ENCODE peak calls at places on chromosomes 3 and 15, in five cellular contexts. L is heart right ventricle, T is cardiac muscle cell, S is breast epithelium, E is tibial nerve. R is an unnamed sample.

GRCh38 chr3:196985298-196985697 is 16.7 kb upstream of the PIGZ start:
- DNase-seq in T (no peak), E (no peak), L (no peak), S (no peak), R (no peak)

GRCh38 chr15:96273317-96274086 is 57.0 kb upstream of the NR2F2 start:
- DNase-seq in L (no peak), T (peak; percentile 29), E (no peak), S (no peak), R (no peak)

GRCh38 chr3:27532931-27533607 is 48.9 kb upstream of the SLC4A7 start:
- DNase-seq in L (no peak), T (no peak), E (no peak), S (no peak), R (no peak)

GRCh38 chr3:102005551-102005950 is 156.2 kb downstream of the NFKBIZ start:
- DNase-seq in L (no peak), E (no peak), S (no peak), T (no peak), R (no peak)

GRCh38 chr15:39794970-39795369 is 12.3 kb upstream of the FSIP1 start:
- DNase-seq in S (no peak), L (no peak), E (no peak), T (no peak), R (no peak)

GRCh38 chr3:164332856-164333802 is 745.2 kb downstream of the SI start:
- DNase-seq in L (no peak), S (no peak), T (peak; percentile 54), E (no peak), R (no peak)

GRCh38 chr15:83845230-83845629 is 191.3 kb downstream of the ADAMTSL3 start:
- DNase-seq in T (no peak), S (no peak), L (no peak), E (peak; percentile 57), R (no peak)

GRCh38 chr3:50163572-50163971 is 8.4 kb downstream of the SEMA3F start:
- DNase-seq in S (no peak), E (no peak), T (no peak), L (no peak), R (no peak)

GRCh38 chr3:44883213-44883955 is 9.0 kb downstream of the TGM4 start:
- DNase-seq in S (no peak), L (no peak), E (no peak), T (no peak), R (peak; percentile 27)

GRCh38 chr3:157136647-157137387 is 23.1 kb downstream of the CCNL1 start:
- DNase-seq in L (no peak), T (no peak), S (no peak), E (no peak), R (no peak)
- TF ChIP-seq CTCF in L (no peak), T (no peak), S (no peak), E (no peak), R (no peak)

DNA sequence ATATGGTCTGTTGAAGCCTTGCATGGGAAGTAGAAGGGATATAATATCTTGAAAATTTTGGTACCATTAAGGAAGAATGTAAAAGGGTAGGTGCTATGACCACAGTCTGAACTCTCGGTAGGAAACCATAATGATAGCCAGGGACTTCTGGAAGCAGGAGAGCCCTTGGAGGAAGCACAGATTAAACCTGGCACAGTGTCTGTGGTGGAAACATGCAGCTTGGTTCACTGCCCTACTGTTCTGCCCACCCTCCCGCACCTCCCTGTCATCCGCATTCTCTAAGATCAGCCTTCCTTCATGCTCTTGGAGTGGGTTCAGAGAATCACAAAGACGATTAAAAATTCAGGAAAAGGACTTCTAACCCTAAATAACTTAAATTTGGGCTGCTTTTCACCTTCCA is 20.9 kb downstream of the VPS8 start:
- DNase-seq in S (no peak), L (no peak), T (no peak), E (no peak), R (no peak)
- TF ChIP-seq CTCF in S (no peak), L (no peak), T (no peak), E (no peak), R (no peak)

GRCh38 chr15:77907824-77908751 is 169.4 kb downstream of the TBC1D2B start:
- DNase-seq in E (no peak), T (peak; percentile 76), L (no peak), S (no peak), R (no peak)
- TF ChIP-seq CTCF in E (no peak), T (peak; percentile 67), L (no peak), S (no peak), R (peak; percentile 22)

DNA sequence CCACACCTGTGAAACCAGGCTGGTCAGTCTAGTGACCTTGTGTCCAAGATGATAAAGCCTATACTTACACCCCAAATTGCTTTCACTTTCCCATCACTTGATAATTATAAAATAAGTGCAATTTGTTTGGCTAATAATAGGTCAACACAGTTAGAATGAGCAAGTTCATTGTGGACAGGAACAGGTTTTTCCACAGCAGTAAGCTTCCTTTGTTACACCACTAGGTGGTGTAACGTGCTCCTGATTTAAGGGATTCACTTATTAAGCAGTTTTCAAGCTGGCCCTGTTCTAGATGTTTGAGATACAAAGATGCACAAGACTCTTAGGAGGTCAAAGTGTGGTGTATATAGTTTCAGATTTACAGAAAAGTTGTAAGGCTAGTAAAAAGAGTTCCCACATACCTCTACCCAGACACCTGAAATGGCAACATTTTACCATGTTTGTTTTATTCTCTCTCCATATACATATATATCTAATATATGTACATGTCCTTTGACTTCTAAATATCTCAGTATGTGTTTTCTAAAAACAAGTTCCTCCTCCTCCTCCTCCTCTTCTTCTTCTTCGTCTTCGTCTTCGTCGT is 6.8 kb upstream of the MFSD1 start:
- DNase-seq in S (no peak), E (no peak), L (no peak), T (no peak), R (no peak)
- TF ChIP-seq CTCF in S (peak; percentile 24), E (peak; percentile 37), L (peak; percentile 54), T (peak; percentile 60), R (peak; percentile 27)

GRCh38 chr15:44545934-44546802 is 9.2 kb downstream of the EIF3J start:
- DNase-seq in T (no peak), E (no peak), S (no peak), L (no peak), R (no peak)
- TF ChIP-seq CTCF in T (peak; percentile 39), E (peak; percentile 8), S (no peak), L (peak; percentile 38), R (no peak)

GRCh38 chr3:6392123-6392522 is 468.8 kb upstream of the GRM7 start:
- DNase-seq in T (peak; percentile 5), L (no peak), S (no peak), E (no peak), R (no peak)
- TF ChIP-seq CTCF in T (no peak), L (peak; percentile 20), S (no peak), E (no peak), R (no peak)

GRCh38 chr3:13776253-13777050 is 103.4 kb downstream of the WNT7A start:
- DNase-seq in T (no peak), E (no peak), S (no peak), L (no peak), R (peak; percentile 12)
- TF ChIP-seq CTCF in T (no peak), E (no peak), S (no peak), L (no peak), R (no peak)

GRCh38 chr3:79086514-79086913 is 681.3 kb downstream of the ROBO1 start:
- DNase-seq in E (peak; percentile 38), S (no peak), T (peak; percentile 74), L (no peak), R (no peak)

GRCh38 chr3:79085166-79085565 is 682.6 kb downstream of the ROBO1 start:
- DNase-seq in L (no peak), S (no peak), E (no peak), T (no peak), R (no peak)

DNA sequence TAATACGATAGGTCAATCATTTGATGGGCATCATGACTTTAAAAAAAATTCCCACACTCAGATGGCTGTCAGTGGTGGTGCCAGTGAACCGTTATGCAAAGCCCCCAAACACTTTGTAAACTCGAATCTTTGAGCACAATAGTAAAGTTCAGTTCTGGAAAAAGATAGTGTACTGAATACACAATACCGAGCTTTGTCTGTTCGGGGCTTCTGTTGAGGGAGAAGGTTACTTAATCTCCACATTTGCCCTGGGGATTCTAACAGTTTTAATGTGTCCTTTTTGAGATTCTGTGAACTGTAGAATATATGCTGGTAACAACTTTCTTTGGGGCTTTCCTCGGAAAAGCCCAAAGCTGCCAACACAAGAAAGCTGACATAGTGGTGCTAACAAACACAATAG is 686.5 kb downstream of the ROBO1 start:
- DNase-seq in E (no peak), T (no peak), S (no peak), L (no peak), R (no peak)
- TF ChIP-seq CTCF in E (no peak), T (no peak), S (no peak), L (no peak), R (no peak)

DNA sequence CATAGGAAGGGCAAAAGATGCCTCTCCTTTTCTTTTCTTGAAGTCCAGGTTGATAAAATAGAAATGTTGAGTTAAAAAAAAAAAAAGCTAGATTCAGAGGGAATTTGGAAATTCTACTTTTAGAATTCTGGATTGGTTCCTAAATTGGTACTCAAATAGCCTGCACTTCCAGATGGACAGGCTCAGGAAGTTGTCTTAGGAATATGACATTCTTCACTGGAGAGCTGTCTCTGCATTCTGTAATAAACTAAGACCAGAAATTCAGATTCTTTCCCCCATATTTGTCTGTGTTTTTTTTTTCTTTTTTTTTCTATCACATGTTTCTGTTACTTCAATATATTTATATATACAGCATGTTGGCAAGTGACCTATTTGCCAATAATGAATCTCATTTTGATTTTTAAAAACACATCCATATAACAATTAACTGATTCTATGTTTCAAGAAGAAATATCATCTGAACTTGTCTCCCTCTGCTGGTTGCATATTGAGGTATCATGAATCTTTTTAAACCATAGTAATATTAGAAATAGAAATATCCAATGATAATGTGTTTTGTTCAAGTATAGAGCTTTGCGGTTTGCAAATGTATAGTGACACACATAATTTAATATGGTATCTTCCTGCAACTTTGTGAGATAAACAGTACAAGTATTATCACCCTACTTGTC is 8.5 kb upstream of the LSAMP start:
- DNase-seq in S (no peak), T (no peak), E (no peak), L (no peak), R (no peak)
- TF ChIP-seq CTCF in S (no peak), T (peak; percentile 27), E (no peak), L (peak; percentile 24), R (no peak)

DNA sequence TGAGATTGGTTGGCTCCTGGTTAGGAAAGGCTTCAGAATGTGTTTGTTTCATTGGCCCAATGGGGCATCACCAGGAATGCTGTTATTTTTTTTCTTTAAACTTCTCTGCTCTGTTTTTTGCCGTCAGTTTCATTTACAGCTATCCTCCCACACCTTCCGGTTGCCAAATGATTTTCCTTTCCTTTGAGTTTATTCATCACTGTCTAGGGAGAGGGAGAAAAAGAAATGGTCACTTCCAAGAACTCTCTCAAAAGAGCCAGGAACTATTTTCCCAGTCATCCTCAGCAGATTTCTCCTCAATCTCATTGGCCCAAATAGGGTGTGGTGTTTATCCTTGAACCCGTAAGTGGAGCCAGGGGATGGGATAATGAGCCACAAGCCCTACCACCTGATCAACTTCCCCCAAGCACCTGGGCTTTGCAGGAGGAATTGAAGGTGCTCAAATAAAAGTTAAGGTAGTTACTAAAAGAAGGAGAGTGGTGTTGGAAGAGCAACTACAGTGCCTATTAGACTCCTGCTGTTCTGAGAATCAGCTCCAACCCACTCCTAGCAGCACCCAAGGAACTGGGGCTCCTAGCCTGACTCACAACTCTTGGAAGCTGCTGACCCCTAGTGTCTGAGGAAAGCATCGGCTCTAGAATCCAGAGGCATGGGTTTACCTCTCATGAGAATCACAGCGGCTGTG is 183.8 kb upstream of the IL12A start:
- DNase-seq in T (peak; percentile 89), E (peak; percentile 60), L (no peak), S (no peak), R (peak; percentile 87)
- TF ChIP-seq CTCF in T (peak; percentile 99), E (peak; percentile 54), L (peak; percentile 93), S (peak; percentile 51), R (peak; percentile 85)